ENCODE peak calls at places on chromosomes 4 and X, in eight cellular contexts. One of them, this sample, is unnamed. For H3K4me1, the result is how much of the 10 kb centered on the place peaks cover.

GRCh38 chr4:25759101-25759500 is 103.5 kb downstream of the SLC34A2 start:
- DNase-seq in CD8-positive, alpha-beta T cell: no peak
- DNase-seq in heart left ventricle: no peak
- DNase-seq in cardiac muscle cell: no peak
- DNase-seq in H9: no peak
- DNase-seq in lower lobe of right lung: no peak
- DNase-seq in iPS DF 6.9: no peak
- DNase-seq in right lobe of liver: no peak
- DNase-seq in this sample: no peak

GRCh38 chrX:53481816-53482485 is 47.8 kb upstream of the HSD17B10 start:
- DNase-seq in cardiac muscle cell: peak
- DNase-seq in CD8-positive, alpha-beta T cell: peak
- DNase-seq in H9: peak
- DNase-seq in lower lobe of right lung: peak
- DNase-seq in right lobe of liver: peak
- DNase-seq in heart left ventricle: no peak
- DNase-seq in iPS DF 6.9: no peak
- DNase-seq in this sample: no peak

GRCh38 chr4:99677161-99677560 is 19.5 kb upstream of the C4orf54 start:
- DNase-seq in right lobe of liver: no peak
- DNase-seq in CD8-positive, alpha-beta T cell: no peak
- DNase-seq in lower lobe of right lung: no peak
- DNase-seq in heart left ventricle: no peak
- DNase-seq in H9: no peak
- DNase-seq in cardiac muscle cell: no peak
- DNase-seq in iPS DF 6.9: no peak
- DNase-seq in this sample: no peak

GRCh38 chrX:53223955-53224859 is 800 bp downstream of the KDM5C start:
- DNase-seq in lower lobe of right lung: no peak
- DNase-seq in H9: no peak
- DNase-seq in iPS DF 6.9: no peak
- DNase-seq in CD8-positive, alpha-beta T cell: no peak
- DNase-seq in right lobe of liver: no peak
- DNase-seq in cardiac muscle cell: peak
- DNase-seq in heart left ventricle: no peak
- DNase-seq in this sample: no peak

GRCh38 chr4:89703831-89704230 is 133.1 kb downstream of the SNCA start:
- DNase-seq in cardiac muscle cell: no peak
- DNase-seq in iPS DF 6.9: no peak
- DNase-seq in lower lobe of right lung: no peak
- DNase-seq in right lobe of liver: no peak
- DNase-seq in heart left ventricle: no peak
- DNase-seq in CD8-positive, alpha-beta T cell: no peak
- DNase-seq in H9: no peak
- DNase-seq in this sample: no peak

GRCh38 chr4:5712517-5712916 is 1.5 kb downstream of the EVC start:
- DNase-seq in H9: no peak
- DNase-seq in cardiac muscle cell: no peak
- DNase-seq in heart left ventricle: no peak
- DNase-seq in right lobe of liver: no peak
- DNase-seq in CD8-positive, alpha-beta T cell: no peak
- DNase-seq in lower lobe of right lung: no peak
- DNase-seq in iPS DF 6.9: no peak
- DNase-seq in this sample: no peak

GRCh38 chr4:120921456-120922389 is 803 bp downstream of the PRDM5 start:
- DNase-seq in iPS DF 6.9: no peak
- DNase-seq in CD8-positive, alpha-beta T cell: peak
- DNase-seq in heart left ventricle: peak
- DNase-seq in H9: peak
- DNase-seq in lower lobe of right lung: peak
- DNase-seq in cardiac muscle cell: peak
- DNase-seq in right lobe of liver: peak
- DNase-seq in this sample: peak

GRCh38 chr4:93243262-93243661 is 585.3 kb upstream of the ATOH1 start:
- DNase-seq in heart left ventricle: no peak
- DNase-seq in H9: no peak
- DNase-seq in right lobe of liver: no peak
- DNase-seq in CD8-positive, alpha-beta T cell: no peak
- DNase-seq in iPS DF 6.9: no peak
- DNase-seq in cardiac muscle cell: no peak
- DNase-seq in lower lobe of right lung: no peak
- DNase-seq in this sample: no peak

GRCh38 chrX:55489315-55490009 is at the start of gene USP51:
- DNase-seq in iPS DF 6.9: no peak
- DNase-seq in heart left ventricle: peak
- DNase-seq in H9: peak
- DNase-seq in right lobe of liver: peak
- DNase-seq in cardiac muscle cell: peak
- DNase-seq in CD8-positive, alpha-beta T cell: peak
- DNase-seq in lower lobe of right lung: peak
- DNase-seq in this sample: peak

GRCh38 chr4:128283071-128283470 is 4.5 kb downstream of the PGRMC2 start:
- DNase-seq in cardiac muscle cell: no peak
- DNase-seq in lower lobe of right lung: no peak
- DNase-seq in right lobe of liver: no peak
- DNase-seq in CD8-positive, alpha-beta T cell: no peak
- DNase-seq in H9: no peak
- DNase-seq in heart left ventricle: no peak
- DNase-seq in iPS DF 6.9: no peak
- DNase-seq in this sample: no peak

GRCh38 chr4:128284317-128284716 is 3.3 kb downstream of the PGRMC2 start:
- DNase-seq in CD8-positive, alpha-beta T cell: no peak
- DNase-seq in lower lobe of right lung: no peak
- DNase-seq in cardiac muscle cell: no peak
- DNase-seq in heart left ventricle: no peak
- DNase-seq in H9: no peak
- DNase-seq in right lobe of liver: no peak
- DNase-seq in iPS DF 6.9: no peak
- DNase-seq in this sample: no peak

GRCh38 chr4:128287159-128287870 is at the start of gene PGRMC2:
- DNase-seq in H9: peak
- DNase-seq in right lobe of liver: peak
- DNase-seq in heart left ventricle: peak
- DNase-seq in lower lobe of right lung: no peak
- DNase-seq in cardiac muscle cell: no peak
- DNase-seq in CD8-positive, alpha-beta T cell: no peak
- DNase-seq in iPS DF 6.9: no peak
- DNase-seq in this sample: no peak

GRCh38 chr4:128286474-128287158 is 997 bp downstream of the PGRMC2 start:
- DNase-seq in CD8-positive, alpha-beta T cell: no peak
- DNase-seq in H9: no peak
- DNase-seq in right lobe of liver: no peak
- DNase-seq in iPS DF 6.9: no peak
- DNase-seq in lower lobe of right lung: no peak
- DNase-seq in heart left ventricle: no peak
- DNase-seq in cardiac muscle cell: peak
- DNase-seq in this sample: no peak

DNA sequence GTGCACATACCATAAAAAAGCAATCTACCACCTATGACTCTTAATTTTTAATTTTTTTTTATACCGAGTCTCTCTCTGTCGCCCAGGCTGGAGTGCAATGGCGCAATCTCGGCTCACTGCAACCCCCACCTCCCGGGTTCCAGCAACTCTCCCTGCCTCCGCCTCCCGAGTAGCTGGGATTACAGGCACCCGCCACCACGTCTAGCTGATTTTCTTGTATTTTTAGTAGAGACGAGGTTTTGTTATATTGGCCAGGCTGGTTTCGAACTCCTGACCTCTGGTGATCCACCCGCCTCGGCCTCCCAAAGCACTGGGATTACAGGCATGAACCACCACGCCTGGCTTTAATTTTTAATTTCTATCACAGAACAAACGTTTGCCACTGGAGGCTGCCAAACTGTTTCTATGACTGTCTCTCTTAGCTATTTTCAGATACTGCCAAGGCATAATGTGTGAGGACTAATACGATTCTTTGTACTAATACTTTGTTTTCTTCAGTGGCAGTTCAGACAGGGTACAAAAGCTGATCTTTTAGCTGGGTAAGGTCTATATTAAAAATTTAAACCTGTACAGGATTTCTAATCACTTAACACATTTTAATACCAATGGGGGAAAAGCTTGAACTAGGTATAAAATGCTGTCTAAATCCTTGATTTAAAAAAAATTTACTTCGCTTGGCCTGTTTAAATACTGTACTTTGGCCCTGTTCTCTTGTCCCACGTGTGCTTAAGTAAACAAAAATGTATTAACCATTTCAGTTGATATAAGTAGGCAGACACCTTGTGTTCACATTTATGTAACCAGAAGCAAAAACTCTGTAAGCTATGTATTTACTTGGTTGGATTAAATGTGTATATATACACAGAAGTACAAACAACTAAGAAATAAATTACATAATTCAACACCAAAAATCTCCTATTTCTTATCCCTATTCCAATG is 2.3 kb downstream of the PGRMC2 start:
- DNase-seq in heart left ventricle: no peak
- DNase-seq in CD8-positive, alpha-beta T cell: no peak
- DNase-seq in lower lobe of right lung: no peak
- DNase-seq in cardiac muscle cell: no peak
- DNase-seq in iPS DF 6.9: no peak
- DNase-seq in H9: no peak
- DNase-seq in right lobe of liver: peak
- DNase-seq in this sample: no peak
- H3K4me1 ChIP-seq in heart left ventricle: under half
- H3K4me1 ChIP-seq in CD8-positive, alpha-beta T cell: under half
- H3K4me1 ChIP-seq in lower lobe of right lung: under half
- H3K4me1 ChIP-seq in cardiac muscle cell: under half
- H3K4me1 ChIP-seq in iPS DF 6.9: under half
- H3K4me1 ChIP-seq in H9: under half
- H3K4me1 ChIP-seq in right lobe of liver: under half
- H3K4me1 ChIP-seq in this sample: half or more

GRCh38 chr4:40241026-40241425 is 44.2 kb downstream of the RHOH start:
- DNase-seq in lower lobe of right lung: no peak
- DNase-seq in H9: no peak
- DNase-seq in heart left ventricle: no peak
- DNase-seq in cardiac muscle cell: no peak
- DNase-seq in right lobe of liver: no peak
- DNase-seq in CD8-positive, alpha-beta T cell: no peak
- DNase-seq in iPS DF 6.9: no peak
- DNase-seq in this sample: no peak

GRCh38 chr4:40238700-40239548 is 42.1 kb downstream of the RHOH start:
- DNase-seq in cardiac muscle cell: no peak
- DNase-seq in H9: no peak
- DNase-seq in CD8-positive, alpha-beta T cell: peak
- DNase-seq in iPS DF 6.9: no peak
- DNase-seq in heart left ventricle: no peak
- DNase-seq in right lobe of liver: no peak
- DNase-seq in lower lobe of right lung: no peak
- DNase-seq in this sample: no peak

GRCh38 chr4:40243390-40243948 is 46.6 kb downstream of the RHOH start:
- DNase-seq in right lobe of liver: no peak
- DNase-seq in iPS DF 6.9: no peak
- DNase-seq in CD8-positive, alpha-beta T cell: no peak
- DNase-seq in heart left ventricle: no peak
- DNase-seq in H9: no peak
- DNase-seq in cardiac muscle cell: no peak
- DNase-seq in lower lobe of right lung: no peak
- DNase-seq in this sample: no peak

GRCh38 chr4:40240040-40240653 is 43.3 kb downstream of the RHOH start:
- DNase-seq in CD8-positive, alpha-beta T cell: no peak
- DNase-seq in heart left ventricle: no peak
- DNase-seq in lower lobe of right lung: no peak
- DNase-seq in cardiac muscle cell: no peak
- DNase-seq in right lobe of liver: no peak
- DNase-seq in H9: no peak
- DNase-seq in iPS DF 6.9: no peak
- DNase-seq in this sample: no peak

GRCh38 chr4:40241936-40242590 is 45.2 kb downstream of the RHOH start:
- DNase-seq in CD8-positive, alpha-beta T cell: no peak
- DNase-seq in cardiac muscle cell: no peak
- DNase-seq in iPS DF 6.9: no peak
- DNase-seq in heart left ventricle: no peak
- DNase-seq in lower lobe of right lung: no peak
- DNase-seq in H9: no peak
- DNase-seq in right lobe of liver: no peak
- DNase-seq in this sample: no peak
- H3K4me1 ChIP-seq in CD8-positive, alpha-beta T cell: half or more
- H3K4me1 ChIP-seq in cardiac muscle cell: under half
- H3K4me1 ChIP-seq in iPS DF 6.9: under half
- H3K4me1 ChIP-seq in heart left ventricle: under half
- H3K4me1 ChIP-seq in lower lobe of right lung: under half
- H3K4me1 ChIP-seq in H9: under half
- H3K4me1 ChIP-seq in right lobe of liver: under half
- H3K4me1 ChIP-seq in this sample: under half

DNA sequence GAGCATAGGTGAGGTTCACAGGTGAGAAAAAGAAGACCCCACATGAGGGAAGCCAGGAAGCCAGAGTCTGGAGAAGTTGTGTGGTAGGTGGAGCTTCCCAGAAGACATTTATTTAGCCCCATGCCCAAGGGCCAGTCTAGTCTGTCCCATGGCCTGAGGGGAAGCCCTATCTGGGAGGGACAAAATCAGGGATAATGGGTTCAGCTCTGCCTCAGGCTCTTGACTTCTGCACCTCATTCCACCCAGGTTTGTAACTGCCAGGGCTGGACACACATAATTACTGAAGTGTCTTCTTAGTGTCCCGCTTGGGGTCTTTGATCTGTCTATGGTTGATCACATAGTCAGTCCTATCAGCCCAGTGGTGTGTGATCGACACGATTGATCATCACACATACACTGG is 36.0 kb downstream of the TSC22D3 start:
- DNase-seq in right lobe of liver: no peak
- DNase-seq in CD8-positive, alpha-beta T cell: no peak
- DNase-seq in heart left ventricle: no peak
- DNase-seq in H9: no peak
- DNase-seq in cardiac muscle cell: no peak
- DNase-seq in lower lobe of right lung: no peak
- DNase-seq in iPS DF 6.9: no peak
- DNase-seq in this sample: no peak
- H3K4me1 ChIP-seq in right lobe of liver: under half
- H3K4me1 ChIP-seq in CD8-positive, alpha-beta T cell: under half
- H3K4me1 ChIP-seq in heart left ventricle: under half
- H3K4me1 ChIP-seq in H9: under half
- H3K4me1 ChIP-seq in cardiac muscle cell: under half
- H3K4me1 ChIP-seq in lower lobe of right lung: under half
- H3K4me1 ChIP-seq in iPS DF 6.9: under half
- H3K4me1 ChIP-seq in this sample: half or more

GRCh38 chrX:107684956-107685385 is 56.7 kb downstream of the PRPS1 start:
- DNase-seq in H9: peak
- DNase-seq in iPS DF 6.9: no peak
- DNase-seq in lower lobe of right lung: peak
- DNase-seq in right lobe of liver: peak
- DNase-seq in heart left ventricle: peak
- DNase-seq in CD8-positive, alpha-beta T cell: no peak
- DNase-seq in cardiac muscle cell: peak
- DNase-seq in this sample: peak

GRCh38 chrX:107686792-107687191 is 58.5 kb downstream of the PRPS1 start:
- DNase-seq in right lobe of liver: no peak
- DNase-seq in iPS DF 6.9: no peak
- DNase-seq in cardiac muscle cell: no peak
- DNase-seq in lower lobe of right lung: no peak
- DNase-seq in CD8-positive, alpha-beta T cell: no peak
- DNase-seq in H9: no peak
- DNase-seq in heart left ventricle: no peak
- DNase-seq in this sample: no peak

GRCh38 chrX:107686026-107686425 is 57.7 kb downstream of the PRPS1 start:
- DNase-seq in CD8-positive, alpha-beta T cell: no peak
- DNase-seq in right lobe of liver: no peak
- DNase-seq in heart left ventricle: no peak
- DNase-seq in cardiac muscle cell: no peak
- DNase-seq in lower lobe of right lung: no peak
- DNase-seq in iPS DF 6.9: no peak
- DNase-seq in H9: no peak
- DNase-seq in this sample: no peak

GRCh38 chrX:107683124-107683895 is 55.0 kb downstream of the PRPS1 start:
- DNase-seq in heart left ventricle: no peak
- DNase-seq in lower lobe of right lung: no peak
- DNase-seq in cardiac muscle cell: no peak
- DNase-seq in iPS DF 6.9: no peak
- DNase-seq in right lobe of liver: peak
- DNase-seq in H9: no peak
- DNase-seq in CD8-positive, alpha-beta T cell: no peak
- DNase-seq in this sample: no peak

GRCh38 chrX:107683931-107684330 is 55.6 kb downstream of the PRPS1 start:
- DNase-seq in lower lobe of right lung: no peak
- DNase-seq in iPS DF 6.9: no peak
- DNase-seq in cardiac muscle cell: no peak
- DNase-seq in CD8-positive, alpha-beta T cell: no peak
- DNase-seq in right lobe of liver: no peak
- DNase-seq in H9: no peak
- DNase-seq in heart left ventricle: no peak
- DNase-seq in this sample: no peak
- H3K4me1 ChIP-seq in lower lobe of right lung: half or more
- H3K4me1 ChIP-seq in iPS DF 6.9: under half
- H3K4me1 ChIP-seq in cardiac muscle cell: under half
- H3K4me1 ChIP-seq in CD8-positive, alpha-beta T cell: under half
- H3K4me1 ChIP-seq in right lobe of liver: under half
- H3K4me1 ChIP-seq in H9: under half
- H3K4me1 ChIP-seq in heart left ventricle: under half
- H3K4me1 ChIP-seq in this sample: under half